ENCODE peak calls at places on chromosomes 12 and 14, in four cellular contexts. T, H, I and W are unnamed samples.

GRCh38 chr12:53696655-53697321 is 20.9 kb upstream of the ATP5MC2 start:
- DNase-seq in T (no peak), I (peak), H (no peak), W (no peak)

GRCh38 chr12:48084066-48084465 is 21.8 kb downstream of the SENP1 start:
- DNase-seq in I (no peak), T (no peak), H (no peak), W (no peak)

GRCh38 chr12:132213359-132214160 is 69.3 kb downstream of the NOC4L start:
- DNase-seq in T (no peak), H (no peak), I (no peak), W (no peak)

GRCh38 chr12:105705765-105706164 is 375.3 kb downstream of the C12orf75 start:
- DNase-seq in I (peak), H (peak), T (peak), W (no peak)

GRCh38 chr12:11542599-11542998 is 106.9 kb upstream of the ETV6 start:
- DNase-seq in T (no peak), H (no peak), I (no peak), W (no peak)

GRCh38 chr14:30656190-30656632 is 34.1 kb downstream of the SCFD1 start:
- DNase-seq in H (peak), I (peak), T (peak), W (peak)

GRCh38 chr12:92396647-92397258 is 251.1 kb upstream of the BTG1 start:
- DNase-seq in I (no peak), T (no peak), H (no peak), W (no peak)

GRCh38 chr12:106417926-106418910 is 60.7 kb downstream of the POLR3B start:
- DNase-seq in I (no peak), T (peak), H (no peak), W (no peak)

GRCh38 chr14:84458881-84459280 is 1071.1 kb upstream of the FLRT2 start:
- DNase-seq in I (no peak), T (no peak), H (no peak), W (no peak)

GRCh38 chr12:54933381-54933780 is 51.2 kb downstream of the TESPA1 start:
- DNase-seq in T (no peak), I (no peak), H (no peak), W (peak)

GRCh38 chr14:52902971-52903385 is 47.9 kb downstream of the FERMT2 start:
- DNase-seq in T (no peak), H (no peak), I (no peak), W (no peak)

GRCh38 chr12:131800594-131801135 is 27.5 kb upstream of the MMP17 start:
- DNase-seq in T (no peak), I (no peak), H (no peak), W (no peak)

GRCh38 chr14:73237786-73238261 is 518 bp downstream of the PAPLN start:
- DNase-seq in H (no peak), I (no peak), T (no peak), W (no peak)

GRCh38 chr14:94897092-94897491 is 127.2 kb upstream of the GSC start:
- DNase-seq in I (no peak), H (no peak), T (no peak), W (no peak)

GRCh38 chr14:68172216-68172615 is 352.6 kb downstream of the RAD51B start:
- DNase-seq in T (peak), I (no peak), H (no peak), W (no peak)

GRCh38 chr12:131894981-131895639 is 688 bp downstream of the ULK1 start:
- DNase-seq in I (no peak), H (peak), T (no peak), W (no peak)

GRCh38 chr12:27190761-27191160 is 53.3 kb upstream of the STK38L start:
- DNase-seq in H (no peak), I (no peak), T (no peak), W (no peak)

GRCh38 chr12:108648371-108648770 is 14.7 kb upstream of the SELPLG start:
- DNase-seq in T (no peak), H (no peak), I (no peak), W (no peak)

GRCh38 chr14:105076805-105077648 is 11.8 kb upstream of the GPR132 start:
- DNase-seq in T (no peak), H (no peak), I (no peak), W (no peak)

GRCh38 chr12:24991209-24992049 is 42.5 kb upstream of the BCAT1 start:
- DNase-seq in H (peak), I (peak), T (peak), W (peak)

GRCh38 chr12:103505371-103506236 is 9.8 kb upstream of the C12orf42 start:
- DNase-seq in H (no peak), T (no peak), I (no peak), W (peak)

GRCh38 chr14:41297961-41298690 is 308.6 kb upstream of the LRFN5 start:
- DNase-seq in H (no peak), T (no peak), I (no peak), W (no peak)

GRCh38 chr14:68470361-68470760 is 322.5 kb downstream of the ZFP36L1 start:
- DNase-seq in H (no peak), I (no peak), T (no peak), W (no peak)

GRCh38 chr14:92578511-92578910 is 64.9 kb downstream of the RIN3 start:
- DNase-seq in H (no peak), I (no peak), T (no peak), W (no peak)

GRCh38 chr12:49019435-49020317 is 1.1 kb upstream of the PRKAG1 start:
- DNase-seq in I (peak), H (peak), T (peak), W (no peak)

GRCh38 chr14:101024686-101025085 is 121.2 kb upstream of the RTL1 start:
- DNase-seq in H (no peak), T (no peak), I (no peak), W (no peak)

GRCh38 chr14:33916663-33917565 is 34.0 kb downstream of the EGLN3 start:
- DNase-seq in H (peak), T (no peak), I (no peak), W (no peak)

GRCh38 chr14:38958589-38958988 is 144.4 kb downstream of the SEC23A start:
- DNase-seq in H (no peak), I (no peak), T (no peak), W (no peak)

GRCh38 chr14:103989034-103989433 is 46.7 kb upstream of the RD3L start:
- DNase-seq in I (no peak), H (no peak), T (no peak), W (no peak)

GRCh38 chr12:59595097-59595496 is 732 bp upstream of the SLC16A7 start:
- DNase-seq in T (no peak), H (no peak), I (no peak), W (no peak)

GRCh38 chr12:83389237-83389996 is 702.7 kb downstream of the TMTC2 start:
- DNase-seq in I (peak), T (no peak), H (no peak), W (no peak)
- TF ChIP-seq FOXK2 in I (no peak), T (no peak), H (no peak), W (no peak)

GRCh38 chr12:70417121-70417520 is 51.0 kb downstream of the KCNMB4 start:
- DNase-seq in T (no peak), I (no peak), H (no peak), W (no peak)

GRCh38 chr12:70415987-70416386 is 49.9 kb downstream of the KCNMB4 start:
- DNase-seq in H (no peak), I (no peak), T (no peak), W (no peak)

GRCh38 chr12:70418101-70418500 is 52.0 kb downstream of the KCNMB4 start:
- DNase-seq in T (no peak), H (no peak), I (no peak), W (no peak)
- TF ChIP-seq FOXK2 in T (no peak), H (no peak), I (no peak), W (no peak)

GRCh38 chr14:22505751-22506710 is 83.0 kb downstream of the DAD1 start:
- DNase-seq in H (no peak), T (no peak), I (no peak), W (no peak)
- TF ChIP-seq FOXK2 in H (no peak), T (no peak), I (no peak), W (no peak)

GRCh38 chr12:94244165-94245133 is 96.1 kb downstream of the PLXNC1 start:
- DNase-seq in H (no peak), I (no peak), T (no peak), W (no peak)
- TF ChIP-seq FOXK2 in H (no peak), I (no peak), T (no peak), W (no peak)

GRCh38 chr12:51837286-51837685 is 11.2 kb downstream of the FIGNL2 start:
- DNase-seq in I (no peak), T (no peak), H (no peak), W (no peak)
- TF ChIP-seq FOXK2 in I (no peak), T (no peak), H (no peak), W (no peak)

GRCh38 chr12:130335517-130336392 is 1.9 kb upstream of the PIWIL1 start:
- DNase-seq in T (peak), I (peak), H (peak), W (peak)
- TF ChIP-seq FOXK2 in T (no peak), I (no peak), H (no peak), W (no peak)

DNA sequence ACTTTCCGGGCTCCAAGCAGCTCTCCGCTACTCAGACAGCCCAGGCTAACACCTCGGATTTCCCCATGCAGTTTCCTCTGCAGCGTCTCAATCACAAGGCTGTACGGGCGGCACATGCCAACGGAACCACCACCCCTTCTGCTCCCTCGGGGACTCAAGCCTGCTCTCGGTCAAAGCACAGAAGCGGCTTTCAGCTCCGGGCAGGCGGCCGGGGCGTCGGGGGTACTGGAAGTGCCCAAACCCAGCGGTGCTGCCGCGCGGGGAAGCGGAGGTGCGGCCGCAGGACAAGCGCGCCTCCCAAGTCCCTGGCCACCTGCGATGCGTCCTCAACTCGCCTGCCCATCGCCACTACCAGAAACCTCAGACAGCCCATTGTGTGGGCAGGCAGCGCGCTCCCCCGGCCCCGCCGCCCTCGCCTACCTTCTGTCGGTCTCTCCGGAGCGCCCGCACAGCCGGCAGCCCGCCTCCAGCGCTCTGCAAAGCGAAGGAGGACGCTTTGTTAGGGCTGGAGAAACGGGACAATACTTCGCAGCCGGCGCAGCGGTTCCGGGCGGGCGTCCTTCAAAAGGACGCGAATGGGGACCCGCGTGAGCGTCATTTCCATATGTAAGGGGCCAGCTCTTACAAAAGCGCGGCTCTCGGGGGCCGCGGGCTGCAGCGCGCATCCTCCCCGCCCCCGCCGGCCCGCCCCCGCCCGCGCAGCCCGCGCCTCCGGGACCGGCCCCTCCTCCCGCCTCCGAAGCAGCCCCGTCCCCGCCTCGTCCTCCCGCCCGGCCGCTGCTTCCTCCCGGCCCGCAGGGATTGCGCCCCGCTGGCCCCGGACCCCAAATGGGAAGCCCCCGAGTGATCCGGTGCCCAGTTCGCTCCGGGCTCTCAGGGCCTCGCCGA is 674 bp downstream of the NIN start:
- DNase-seq in T (peak), H (peak), I (peak), W (peak)
- TF ChIP-seq FOXK2 in T (no peak), H (no peak), I (no peak), W (no peak)

GRCh38 chr12:124140889-124141550 is 153.9 kb upstream of the RFLNA start:
- DNase-seq in T (no peak), I (no peak), H (no peak), W (no peak)
- TF ChIP-seq FOXK2 in T (no peak), I (no peak), H (no peak), W (no peak)